ENCODE peak calls at places on chromosome 20, in five cellular contexts. S, M, P, D and A are unnamed samples.

GRCh38 chr20:19765266-19765665 is 7.2 kb downstream of the RIN2 start:
- DNase-seq in D (no peak), M (no peak), S (no peak), P (no peak), A (no peak)

GRCh38 chr20:5652626-5653573 is 97.3 kb upstream of the SHLD1 start:
- DNase-seq in D (no peak), M (no peak), S (no peak), P (no peak), A (no peak)

GRCh38 chr20:21633829-21634228 is 71.6 kb upstream of the PAX1 start:
- DNase-seq in P (no peak), D (no peak), M (no peak), S (no peak), A (no peak)

GRCh38 chr20:48986899-48987298 is 59.2 kb upstream of the CSE1L start:
- DNase-seq in P (no peak), S (peak), M (no peak), D (peak), A (no peak)

GRCh38 chr20:37413354-37413753 is 67.4 kb downstream of the SRC start:
- DNase-seq in S (no peak), P (no peak), D (no peak), M (no peak), A (no peak)

GRCh38 chr20:25285091-25285647 is 37.3 kb downstream of the PYGB start:
- DNase-seq in M (no peak), S (no peak), P (peak), D (no peak), A (no peak)

GRCh38 chr20:41398408-41398807 is 31.8 kb upstream of the EMILIN3 start:
- DNase-seq in S (no peak), M (no peak), P (no peak), D (no peak), A (no peak)

GRCh38 chr20:31749223-31749622 is 10.1 kb downstream of the TPX2 start:
- DNase-seq in S (no peak), M (no peak), P (no peak), D (no peak), A (no peak)

GRCh38 chr20:47334022-47334551 is 22.4 kb downstream of the ZMYND8 start:
- DNase-seq in M (no peak), P (no peak), S (no peak), D (peak), A (no peak)

GRCh38 chr20:25750765-25751696 is 54.4 kb upstream of the ZNF337 start:
- DNase-seq in M (peak), D (peak), P (no peak), S (peak), A (no peak)

GRCh38 chr20:36941403-36941835 is 10.1 kb downstream of the SAMHD1 start:
- DNase-seq in S (no peak), D (no peak), M (no peak), P (no peak), A (no peak)

GRCh38 chr20:7924692-7925091 is 15.6 kb downstream of the HAO1 start:
- DNase-seq in D (peak), M (no peak), P (no peak), S (no peak), A (no peak)

GRCh38 chr20:57205625-57206219 is 60.7 kb downstream of the BMP7 start:
- DNase-seq in D (no peak), S (no peak), M (no peak), P (no peak), A (peak)

GRCh38 chr20:56371977-56372376 is 13.2 kb downstream of the FAM210B start:
- DNase-seq in D (no peak), P (no peak), S (no peak), M (no peak), A (no peak)

GRCh38 chr20:32612831-32613595 is 27.9 kb upstream of the NOL4L start:
- DNase-seq in P (no peak), M (no peak), S (no peak), D (no peak), A (no peak)

GRCh38 chr20:3701061-3701998 is 11.1 kb downstream of the SIGLEC1 start:
- DNase-seq in P (no peak), M (no peak), S (no peak), D (peak), A (no peak)

GRCh38 chr20:3730803-3731370 is 1.6 kb upstream of the HSPA12B start:
- DNase-seq in D (no peak), P (no peak), S (no peak), M (no peak), A (no peak)

GRCh38 chr20:6081236-6081635 is 27.4 kb upstream of the LRRN4 start:
- DNase-seq in P (no peak), S (no peak), D (peak), M (no peak), A (no peak)

GRCh38 chr20:13929836-13930235 is 60.6 kb downstream of the SEL1L2 start:
- DNase-seq in D (no peak), S (no peak), M (no peak), P (no peak), A (no peak)

GRCh38 chr20:14716251-14716650 is 378.8 kb upstream of the FLRT3 start:
- DNase-seq in S (no peak), M (no peak), P (peak), D (no peak), A (no peak)

GRCh38 chr20:25284131-25284601 is 36.3 kb downstream of the PYGB start:
- DNase-seq in P (peak), M (no peak), S (no peak), D (no peak), A (no peak)

GRCh38 chr20:42706762-42707161 is 482.9 kb downstream of the PTPRT start:
- DNase-seq in S (no peak), M (no peak), D (no peak), P (no peak), A (no peak)

GRCh38 chr20:662289-663192 is 9.5 kb upstream of the SRXN1 start:
- DNase-seq in D (no peak), M (no peak), P (no peak), S (no peak), A (no peak)
- TF ChIP-seq SP1 in D (no peak), M (no peak), P (no peak), S (no peak), A (no peak)

GRCh38 chr20:61437280-61438206 is 185.5 kb downstream of the CDH4 start:
- DNase-seq in M (no peak), D (no peak), S (no peak), P (no peak), A (no peak)

GRCh38 chr20:61435184-61435822 is 183.2 kb downstream of the CDH4 start:
- DNase-seq in D (no peak), S (no peak), M (no peak), P (no peak), A (no peak)

GRCh38 chr20:61435823-61436220 is 183.8 kb downstream of the CDH4 start:
- DNase-seq in S (no peak), M (no peak), D (no peak), P (no peak), A (no peak)

GRCh38 chr20:61436674-61437279 is 184.7 kb downstream of the CDH4 start:
- DNase-seq in M (no peak), D (no peak), P (peak), S (no peak), A (no peak)

GRCh38 chr20:61436268-61436667 is 184.2 kb downstream of the CDH4 start:
- DNase-seq in M (no peak), D (no peak), P (no peak), S (no peak), A (no peak)
- TF ChIP-seq ZNF274 in M (no peak), D (no peak), P (no peak), S (no peak), A (no peak)

DNA sequence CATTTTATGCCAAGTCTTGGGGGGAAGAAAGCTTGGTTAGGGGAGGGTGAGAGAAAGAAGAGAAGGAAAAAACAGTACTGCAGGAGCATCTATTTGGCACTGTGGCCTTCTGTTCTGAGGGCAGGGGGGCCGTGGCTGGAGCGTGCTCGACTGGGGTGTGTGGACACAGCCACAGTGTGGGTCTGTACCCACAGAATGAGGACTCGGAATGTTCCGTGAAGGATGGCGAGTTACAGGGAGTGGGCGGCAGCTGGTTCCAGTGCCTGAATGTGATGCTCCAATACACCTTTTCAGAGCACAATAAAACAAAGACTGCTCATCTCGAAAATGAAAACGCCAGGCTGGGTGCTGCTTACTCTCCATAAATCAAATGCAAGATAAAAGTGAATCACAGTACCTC is 59.2 kb downstream of the LAMP5 start:
- DNase-seq in S (no peak), P (peak), D (no peak), M (no peak), A (no peak)
- TF ChIP-seq SP1 in S (no peak), P (no peak), D (no peak), M (no peak), A (no peak)

DNA sequence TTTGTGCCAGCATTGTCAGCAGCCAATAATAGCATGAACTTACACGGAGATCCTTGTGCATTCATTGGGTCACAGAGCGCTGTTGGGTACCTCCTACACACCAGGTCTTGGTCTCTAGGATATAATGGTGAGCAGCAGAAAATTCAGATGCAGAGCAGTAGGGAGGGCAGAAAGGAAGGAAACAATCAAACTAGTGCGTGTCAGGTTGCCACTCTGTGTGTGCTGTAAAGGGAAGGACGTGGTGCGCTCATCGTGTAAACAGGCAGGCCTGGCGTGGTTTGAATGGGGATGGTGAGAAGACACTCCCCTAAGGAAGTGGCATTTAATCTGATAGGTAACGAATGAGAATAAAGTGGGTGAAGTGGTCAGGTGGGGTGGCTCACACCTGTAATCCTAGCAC is 336.4 kb downstream of the CDH26 start:
- DNase-seq in S (no peak), D (no peak), P (no peak), M (no peak), A (no peak)
- TF ChIP-seq ZNF274 in S (no peak), D (no peak), P (no peak), M (no peak), A (no peak)

GRCh38 chr20:60326821-60327220 is 368.6 kb downstream of the CDH26 start:
- DNase-seq in P (no peak), S (no peak), M (no peak), D (no peak), A (no peak)

GRCh38 chr20:60327971-60328660 is 369.9 kb downstream of the CDH26 start:
- DNase-seq in M (no peak), D (no peak), S (no peak), P (no peak), A (no peak)

GRCh38 chr20:60332523-60332922 is 374.3 kb downstream of the CDH26 start:
- DNase-seq in M (no peak), D (no peak), S (no peak), P (no peak), A (no peak)

GRCh38 chr20:60331688-60332300 is 373.6 kb downstream of the CDH26 start:
- DNase-seq in M (no peak), D (no peak), S (no peak), P (no peak), A (no peak)

DNA sequence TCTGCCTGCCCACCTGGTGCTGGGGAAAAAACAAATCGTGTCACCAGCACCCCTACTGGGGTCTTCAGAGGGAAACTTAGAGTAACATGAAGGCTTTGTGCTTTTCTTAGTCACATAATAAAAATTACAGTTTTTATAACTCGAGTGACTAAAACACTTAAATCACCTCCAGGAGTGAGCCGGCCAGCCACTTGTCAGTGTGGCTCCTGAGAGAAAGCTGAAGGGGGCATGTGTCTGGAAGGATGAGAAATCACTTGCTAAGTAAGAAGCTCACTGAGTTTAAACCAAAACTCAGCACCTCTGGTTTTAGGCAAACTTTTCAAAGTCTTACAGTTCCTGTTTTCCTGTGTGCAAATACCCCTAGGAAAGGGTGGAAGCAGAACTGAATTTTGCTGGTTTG is 372.2 kb downstream of the CDH26 start:
- DNase-seq in S (no peak), P (no peak), D (no peak), M (no peak), A (no peak)
- TF ChIP-seq SP1 in S (no peak), P (no peak), D (no peak), M (no peak), A (no peak)

GRCh38 chr20:18007534-18008292 is 38.9 kb downstream of the MGME1 start:
- DNase-seq in D (no peak), S (no peak), P (no peak), M (no peak), A (no peak)
- TF ChIP-seq ZNF274 in D (no peak), S (no peak), P (no peak), M (no peak), A (no peak)

GRCh38 chr20:50357783-50358161 is 152.4 kb upstream of the PTPN1 start:
- DNase-seq in S (no peak), P (no peak), D (no peak), M (no peak), A (no peak)

GRCh38 chr20:50358959-50359358 is 151.2 kb upstream of the PTPN1 start:
- DNase-seq in D (no peak), M (no peak), S (no peak), P (no peak), A (no peak)

GRCh38 chr20:50356962-50357782 is 153.0 kb upstream of the PTPN1 start:
- DNase-seq in P (no peak), M (no peak), S (no peak), D (no peak), A (no peak)

GRCh38 chr20:50359607-50360217 is 150.5 kb upstream of the PTPN1 start:
- DNase-seq in D (no peak), S (no peak), P (no peak), M (no peak), A (no peak)

GRCh38 chr20:50358166-50358565 is 152.0 kb upstream of the PTPN1 start:
- DNase-seq in D (no peak), P (no peak), S (no peak), M (no peak), A (no peak)
- TF ChIP-seq SP1 in D (no peak), P (no peak), S (no peak), M (no peak), A (no peak)

GRCh38 chr20:53706511-53707031 is 112.9 kb upstream of the ZNF217 start:
- DNase-seq in M (peak), P (no peak), S (no peak), D (no peak), A (no peak)

GRCh38 chr20:53707341-53708102 is 113.9 kb upstream of the ZNF217 start:
- DNase-seq in D (no peak), P (no peak), S (no peak), M (peak), A (no peak)

GRCh38 chr20:53708129-53708968 is 114.7 kb upstream of the ZNF217 start:
- DNase-seq in P (no peak), M (peak), D (no peak), S (no peak), A (no peak)

GRCh38 chr20:53702617-53703016 is 109.0 kb upstream of the ZNF217 start:
- DNase-seq in M (no peak), P (no peak), S (no peak), D (no peak), A (no peak)

GRCh38 chr20:53706008-53706481 is 112.4 kb upstream of the ZNF217 start:
- DNase-seq in P (no peak), D (no peak), S (no peak), M (no peak), A (no peak)
- TF ChIP-seq ZNF274 in P (no peak), D (no peak), S (no peak), M (no peak), A (no peak)

GRCh38 chr20:51067792-51068191 is 44.9 kb upstream of the KCNG1 start:
- DNase-seq in M (no peak), S (no peak), P (no peak), D (no peak), A (no peak)
- TF ChIP-seq SP1 in M (no peak), S (no peak), P (no peak), D (no peak), A (no peak)

GRCh38 chr20:50023116-50023802 is 40.5 kb downstream of the SNAI1 start:
- DNase-seq in M (no peak), P (no peak), S (no peak), D (no peak), A (no peak)
- TF ChIP-seq ZNF274 in M (no peak), P (no peak), S (no peak), D (no peak), A (no peak)